ENCODE peak calls at places on chromosomes 11 and 22, in seven cellular contexts. C is colonic mucosa; Y is nephron progenitor cell; L is non-pigmented ciliary epithelial cell; U is activated CD4-positive, alpha-beta T cell treated with anti-CD3 and anti-CD28 coated beads for 4 hours; T is GM19239; N is AG08396. O is an unnamed sample.

GRCh38 chr11:68796779-68797178 is 44.9 kb downstream of the CPT1A start:
- DNase-seq in C (no peak), Y (no peak), L (no peak), U (no peak), T (no peak), N (no peak), O (no peak)

GRCh38 chr11:23732026-23732425 is 764.8 kb upstream of the LUZP2 start:
- DNase-seq in C (no peak), Y (no peak), L (no peak), U (no peak), T (no peak), N (peak), O (no peak)

GRCh38 chr11:111347723-111348115 is 31.4 kb downstream of the POU2AF1 start:
- DNase-seq in C (no peak), Y (no peak), L (no peak), U (no peak), T (no peak), N (no peak), O (no peak)

GRCh38 chr11:60875856-60876485 is 8.6 kb downstream of the ZP1 start:
- DNase-seq in C (no peak), Y (no peak), L (no peak), U (no peak), T (no peak), N (no peak), O (no peak)

GRCh38 chr11:107916671-107917241 is 11.5 kb upstream of the RAB39A start:
- DNase-seq in C (peak), Y (peak), L (no peak), U (peak), T (peak), N (peak), O (no peak)

GRCh38 chr11:62013266-62014157 is 46.1 kb upstream of the FTH1 start:
- DNase-seq in C (peak), Y (no peak), L (no peak), U (no peak), T (no peak), N (no peak), O (peak)

GRCh38 chr22:35742342-35743100 is 24.8 kb downstream of the APOL5 start:
- DNase-seq in C (no peak), Y (no peak), L (peak), U (no peak), T (no peak), N (peak), O (no peak)

GRCh38 chr11:46570790-46571398 is 22.9 kb downstream of the AMBRA1 start:
- DNase-seq in C (no peak), Y (no peak), L (no peak), U (no peak), T (no peak), N (no peak), O (no peak)

GRCh38 chr11:13745165-13745564 is 76.7 kb downstream of the FAR1 start:
- DNase-seq in C (no peak), Y (no peak), L (no peak), U (no peak), T (no peak), N (no peak), O (no peak)

GRCh38 chr22:16962501-16962900 is 45.5 kb downstream of the GAB4 start:
- DNase-seq in C (no peak), Y (no peak), L (no peak), U (no peak), T (no peak), N (no peak), O (no peak)

GRCh38 chr11:27100534-27100933 is 59.9 kb downstream of the BBOX1 start:
- DNase-seq in C (no peak), Y (no peak), L (no peak), U (no peak), T (no peak), N (no peak), O (no peak)

GRCh38 chr11:57361926-57362325 is 19.0 kb downstream of the PRG3 start:
- DNase-seq in C (no peak), Y (no peak), L (no peak), U (no peak), T (no peak), N (no peak), O (no peak)

GRCh38 chr22:19275104-19275503 is 16.4 kb downstream of the CLTCL1 start:
- DNase-seq in C (no peak), Y (no peak), L (no peak), U (no peak), T (no peak), N (no peak), O (no peak)

GRCh38 chr22:17339095-17339693 is 30.1 kb upstream of the CECR2 start:
- DNase-seq in C (no peak), Y (no peak), L (no peak), U (no peak), T (no peak), N (no peak), O (no peak)

GRCh38 chr11:68043349-68044144 is 4.7 kb downstream of the TCIRG1 start:
- DNase-seq in C (no peak), Y (no peak), L (no peak), U (no peak), T (no peak), N (no peak), O (no peak)

GRCh38 chr11:74417379-74417804 is 19.2 kb upstream of the PGM2L1 start:
- DNase-seq in C (no peak), Y (no peak), L (no peak), U (no peak), T (no peak), N (no peak), O (no peak)

GRCh38 chr11:17418437-17418836 is 30.0 kb upstream of the KCNJ11 start:
- DNase-seq in C (no peak), Y (no peak), L (no peak), U (no peak), T (no peak), N (no peak), O (no peak)

GRCh38 chr11:131095501-131096185 is 179.4 kb upstream of the SNX19 start:
- DNase-seq in C (no peak), Y (no peak), L (no peak), U (no peak), T (no peak), N (no peak), O (peak)

GRCh38 chr11:63764712-63765631 is 3.6 kb downstream of the ZFTA start:
- DNase-seq in C (peak), Y (peak), L (no peak), U (no peak), T (peak), N (peak), O (no peak)